ENCODE peak calls at places on chromosomes 5 and 9, in seven cellular contexts. S, X, T, A, H, U and K are unnamed samples.

GRCh38 chr5:38370341-38371100 is 112.2 kb downstream of the EGFLAM start:
- DNase-seq in H (no peak), A (no peak), U (no peak), T (no peak), S (peak), X (no peak), K (no peak)

GRCh38 chr5:1161832-1162229 is 39.6 kb upstream of the SLC6A19 start:
- DNase-seq in X (no peak), A (no peak), T (no peak), S (peak), U (no peak), H (peak), K (no peak)

GRCh38 chr5:159451197-159452052 is 121.1 kb upstream of the IL12B start:
- DNase-seq in U (peak), A (peak), X (peak), H (no peak), S (peak), T (peak), K (no peak)

GRCh38 chr5:93250431-93250830 is 330.6 kb downstream of the NR2F1-AS1 start:
- DNase-seq in H (no peak), A (no peak), T (no peak), U (no peak), X (no peak), S (no peak), K (no peak)

GRCh38 chr5:21164425-21164824 is 1176.4 kb upstream of the CDH18 start:
- DNase-seq in U (no peak), S (no peak), T (no peak), X (no peak), H (no peak), A (no peak), K (no peak)

GRCh38 chr5:113202904-113203716 is 226.5 kb downstream of the DCP2 start:
- DNase-seq in T (no peak), U (no peak), X (no peak), A (no peak), S (peak), H (peak), K (no peak)

GRCh38 chr9:126049896-126050604 is 276.6 kb upstream of the MVB12B start:
- DNase-seq in X (no peak), S (no peak), T (no peak), A (no peak), H (no peak), U (no peak), K (no peak)

GRCh38 chr5:149804478-149805450 is 74.7 kb downstream of the PPARGC1B start:
- DNase-seq in A (no peak), H (no peak), U (no peak), T (no peak), X (no peak), S (no peak), K (no peak)

GRCh38 chr5:131258733-131259132 is 5.1 kb upstream of the CDC42SE2 start:
- DNase-seq in H (peak), X (no peak), U (no peak), T (no peak), S (no peak), A (no peak), K (no peak)

GRCh38 chr9:86788456-86788855 is 158.8 kb downstream of the GAS1 start:
- DNase-seq in X (no peak), T (peak), U (no peak), S (no peak), A (no peak), H (no peak), K (no peak)
- TF ChIP-seq CTCF in X (no peak), T (no peak), U (no peak), S (no peak), A (no peak), H (no peak), K (no peak)

GRCh38 chr9:136899196-136899595 is 12.9 kb downstream of the TRAF2 start:
- DNase-seq in A (no peak), H (no peak), S (no peak), T (no peak), U (no peak), X (no peak), K (no peak)
- TF ChIP-seq CTCF in A (no peak), H (no peak), S (no peak), T (no peak), U (no peak), X (no peak), K (no peak)

GRCh38 chr9:122015165-122015821 is 77.8 kb downstream of the TTLL11 start:
- DNase-seq in T (no peak), S (no peak), H (no peak), X (no peak), U (no peak), A (no peak), K (no peak)
- TF ChIP-seq CTCF in T (no peak), S (no peak), H (no peak), X (no peak), U (no peak), A (no peak), K (no peak)

GRCh38 chr5:142119051-142119625 is 10.6 kb downstream of the NDFIP1 start:
- DNase-seq in S (no peak), A (no peak), X (no peak), H (no peak), U (no peak), T (no peak), K (no peak)

GRCh38 chr5:142122116-142122515 is 13.5 kb downstream of the NDFIP1 start:
- DNase-seq in U (no peak), S (no peak), X (no peak), A (no peak), T (no peak), H (no peak), K (no peak)

GRCh38 chr5:142118421-142118686 is 9.8 kb downstream of the NDFIP1 start:
- DNase-seq in U (no peak), H (no peak), S (no peak), X (no peak), T (no peak), A (no peak), K (no peak)

GRCh38 chr5:142117579-142118420 is 9.2 kb downstream of the NDFIP1 start:
- DNase-seq in T (no peak), H (no peak), X (no peak), S (no peak), A (no peak), U (no peak), K (no peak)

DNA sequence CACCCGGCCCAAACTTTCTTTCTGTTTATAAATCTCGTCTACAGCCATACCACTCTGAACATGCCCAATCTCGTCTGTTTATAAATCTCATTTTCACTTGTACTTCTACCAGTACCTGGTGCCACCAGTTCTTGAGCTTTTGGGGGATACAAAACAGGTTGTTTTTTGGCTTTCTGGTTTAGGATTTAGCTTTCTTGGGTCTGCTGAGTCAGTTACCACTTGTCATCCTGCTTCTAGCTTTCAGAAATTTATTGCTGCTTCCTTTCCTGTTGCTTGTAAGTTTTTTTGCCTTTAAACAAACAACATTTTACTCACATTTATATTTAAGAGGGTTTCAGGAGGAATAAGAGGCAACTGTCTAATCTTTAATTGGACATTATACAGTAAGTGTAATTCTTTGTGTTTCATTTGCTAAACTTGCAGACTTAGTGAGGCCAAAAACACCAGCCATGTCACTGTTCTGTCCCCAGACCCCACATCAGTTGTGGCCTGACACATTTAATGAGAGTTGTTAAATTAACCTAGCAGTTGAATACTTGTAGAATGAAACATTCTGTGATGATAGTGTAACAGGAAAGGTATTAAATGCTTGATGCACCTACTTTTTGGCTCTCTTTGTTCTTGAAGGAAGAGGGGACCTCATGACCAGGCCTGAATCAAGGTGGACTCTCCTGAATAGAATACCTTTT is 11.8 kb downstream of the NDFIP1 start:
- DNase-seq in T (no peak), S (no peak), U (no peak), X (peak), A (no peak), H (no peak), K (no peak)
- TF ChIP-seq CTCF in T (no peak), S (no peak), U (no peak), X (no peak), A (no peak), H (no peak), K (no peak)

GRCh38 chr9:121853617-121854395 is 202.4 kb downstream of the DAB2IP start:
- DNase-seq in X (no peak), U (no peak), A (no peak), T (no peak), S (no peak), H (no peak), K (no peak)
- TF ChIP-seq CTCF in X (no peak), U (no peak), A (no peak), T (no peak), S (no peak), H (no peak), K (no peak)

GRCh38 chr9:131799177-131799823 is 59.4 kb upstream of the RAPGEF1 start:
- DNase-seq in U (peak), A (no peak), S (peak), X (peak), H (peak), T (peak), K (peak)

GRCh38 chr9:131800885-131801284 is 61.0 kb upstream of the RAPGEF1 start:
- DNase-seq in H (no peak), U (no peak), S (no peak), T (no peak), X (no peak), A (no peak), K (no peak)

GRCh38 chr9:131800366-131800765 is 60.5 kb upstream of the RAPGEF1 start:
- DNase-seq in A (no peak), T (no peak), S (no peak), H (no peak), U (no peak), X (no peak), K (no peak)

GRCh38 chr9:131803758-131804411 is 64.0 kb upstream of the RAPGEF1 start:
- DNase-seq in X (no peak), U (no peak), S (no peak), T (no peak), H (no peak), A (no peak), K (no peak)

DNA sequence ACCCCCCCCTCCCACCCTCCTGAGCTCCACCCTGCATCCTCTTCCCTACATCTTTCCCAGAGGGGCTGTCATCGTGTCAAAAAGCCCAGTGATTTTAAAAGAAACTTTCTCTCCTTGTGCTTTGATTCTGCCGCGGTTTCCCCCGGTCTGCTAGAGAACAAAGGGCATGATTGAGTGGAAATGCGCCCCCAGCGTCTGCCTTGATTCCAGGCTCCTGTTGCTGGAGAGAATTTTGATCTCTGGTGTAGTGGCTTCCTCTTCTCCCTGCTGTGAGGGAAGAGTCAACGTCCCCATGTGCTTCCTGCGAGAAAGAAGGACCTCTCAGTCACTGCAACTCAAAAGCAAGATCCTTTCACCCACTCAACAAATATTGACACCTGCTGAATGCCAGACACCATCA is 61.9 kb upstream of the RAPGEF1 start:
- DNase-seq in H (no peak), U (no peak), T (no peak), X (no peak), S (no peak), A (no peak), K (no peak)
- TF ChIP-seq CTCF in H (no peak), U (no peak), T (no peak), X (no peak), S (no peak), A (no peak), K (no peak)

DNA sequence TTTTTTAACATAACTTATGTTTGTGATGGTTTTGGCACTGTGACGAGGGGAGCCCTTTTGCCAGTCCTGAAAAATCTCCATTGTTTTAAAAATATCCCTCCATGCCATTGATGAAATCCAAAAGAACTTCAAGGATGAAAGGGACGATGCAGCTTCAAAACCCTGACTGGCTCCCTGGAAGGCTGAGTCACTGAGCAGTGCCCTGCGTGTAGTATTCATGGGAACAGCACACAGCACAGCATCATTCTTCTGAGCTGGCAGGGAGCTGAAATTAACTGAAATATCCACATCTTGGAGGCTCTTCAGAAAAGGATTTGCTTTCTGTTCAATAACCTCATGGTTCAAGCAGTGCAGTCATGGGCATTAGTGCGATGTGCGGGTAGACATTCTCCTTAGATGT is 29.7 kb downstream of the PDE4D start:
- DNase-seq in U (no peak), A (no peak), X (peak), H (no peak), T (peak), S (no peak), K (no peak)
- TF ChIP-seq CTCF in U (no peak), A (no peak), X (no peak), H (no peak), T (no peak), S (no peak), K (no peak)

GRCh38 chr5:86894006-86894560 is 276.3 kb downstream of the COX7C start:
- DNase-seq in S (no peak), H (no peak), A (no peak), X (peak), U (no peak), T (peak), K (no peak)

DNA sequence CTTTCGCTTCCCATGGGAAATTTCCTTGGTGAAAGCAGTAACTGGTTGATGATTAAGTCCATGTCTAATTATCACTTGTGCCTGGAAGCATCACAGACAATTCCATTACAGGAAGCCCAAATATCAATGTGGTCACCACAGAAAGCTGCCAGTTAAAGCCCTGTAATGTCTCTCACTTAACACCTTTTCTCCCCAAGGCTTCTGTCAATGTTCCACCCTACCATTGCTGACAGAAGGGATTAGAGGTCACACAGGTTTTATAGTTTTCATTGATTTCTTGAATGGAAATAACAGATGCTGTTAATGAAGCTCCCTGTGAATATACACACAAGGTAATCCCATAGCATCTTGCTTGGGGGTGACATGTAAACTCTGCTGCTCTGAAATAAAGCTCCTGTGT is 279.2 kb downstream of the COX7C start:
- DNase-seq in X (no peak), S (no peak), H (no peak), A (no peak), U (no peak), T (no peak), K (no peak)
- TF ChIP-seq CTCF in X (no peak), S (no peak), H (no peak), A (no peak), U (no peak), T (no peak), K (no peak)

GRCh38 chr9:32550609-32551490 is 1.3 kb upstream of the SMIM27 start:
- DNase-seq in X (peak), S (peak), A (peak), U (peak), T (peak), H (peak), K (peak)
- TF ChIP-seq CTCF in X (peak), S (no peak), A (no peak), U (no peak), T (no peak), H (no peak), K (no peak)

GRCh38 chr5:141338538-141339306 is at the start of gene PCDHGA2:
- DNase-seq in U (no peak), T (peak), H (no peak), A (no peak), X (peak), S (peak), K (peak)
- TF ChIP-seq CTCF in U (peak), T (peak), H (no peak), A (peak), X (peak), S (peak), K (peak)